ENCODE peak calls at places on chromosomes 6 and 20, in nine cellular contexts. N is IMR-90; K is stimulated activated naive B cell treated with anti-CD40 and anti-IgM and Interleukin-4, amounts not matched to agents 10 μg/mL and 1 μg/mL and 100 μg/mL, for 72 hours; X is ELR; U is AG08395; F is omental fat pad; H is pancreas; Q is stimulated activated naive CD8-positive, alpha-beta T cell treated with anti-CD3 and anti-CD28 coated beads, Interleukin-15, Interleukin-2, amounts not matched to agents 100 U/mL and 50 U/mL, for 24 hours; Z is AG09309. L is an unnamed sample.

GRCh38 chr20:48478806-48479550 is 348.8 kb downstream of the PREX1 start:
- DNase-seq in N (no peak), K (no peak), X (no peak), U (no peak), F (no peak), H (no peak), Q (no peak), Z (no peak), L (no peak)

GRCh38 chr20:33947709-33948295 is 45.9 kb upstream of the RALY start:
- DNase-seq in N (peak; percentile 27), K (peak; percentile 23), X (peak; percentile 78), U (no peak), F (no peak), H (no peak), Q (peak; percentile 62), Z (no peak), L (no peak)

GRCh38 chr20:46330831-46331371 is 22.6 kb upstream of the CDH22 start:
- DNase-seq in N (no peak), K (no peak), X (no peak), U (no peak), F (no peak), H (no peak), Q (no peak), Z (no peak), L (no peak)

GRCh38 chr6:118495639-118496296 is 52.3 kb upstream of the PLN start:
- DNase-seq in N (peak; percentile 70), K (no peak), X (peak; percentile 68), U (no peak), F (no peak), H (no peak), Q (no peak), Z (no peak), L (no peak)

GRCh38 chr6:17045581-17046322 is 56.1 kb upstream of the STMND1 start:
- DNase-seq in N (peak; percentile 69), K (no peak), X (peak; percentile 27), U (peak; percentile 70), F (no peak), H (no peak), Q (no peak), Z (peak; percentile 57), L (no peak)

GRCh38 chr6:98835149-98836024 is 1.0 kb downstream of the POU3F2 start:
- DNase-seq in N (no peak), K (no peak), X (peak; percentile 8), U (no peak), F (peak; percentile 21), H (no peak), Q (peak; percentile 10), Z (no peak), L (no peak)

GRCh38 chr6:6246539-6246938 is 73.9 kb downstream of the F13A1 start:
- DNase-seq in N (no peak), K (no peak), X (no peak), U (no peak), F (no peak), H (no peak), Q (no peak), Z (no peak), L (no peak)

GRCh38 chr20:50708845-50709555 is 17.7 kb upstream of the RIPOR3 start:
- DNase-seq in N (no peak), K (no peak), X (no peak), U (no peak), F (no peak), H (peak; percentile 56), Q (no peak), Z (no peak), L (no peak)

GRCh38 chr20:43187476-43188233 is 2.1 kb downstream of the PTPRT start:
- DNase-seq in N (peak; percentile 44), K (peak; percentile 48), X (peak; percentile 64), U (peak; percentile 85), F (peak; percentile 79), H (peak; percentile 73), Q (peak; percentile 73), Z (peak; percentile 13), L (peak; percentile 51)

GRCh38 chr6:108164537-108164814 is 1.3 kb upstream of the NR2E1 start:
- DNase-seq in N (no peak), K (no peak), X (no peak), U (no peak), F (no peak), H (no peak), Q (no peak), Z (no peak), L (no peak)

GRCh38 chr6:24752503-24752902 is 22.2 kb upstream of the GMNN start:
- DNase-seq in N (no peak), K (no peak), X (no peak), U (no peak), F (no peak), H (no peak), Q (no peak), Z (no peak), L (no peak)

GRCh38 chr6:80094017-80094416 is 12.5 kb upstream of the BCKDHB start:
- DNase-seq in N (peak; percentile 21), K (no peak), X (peak; percentile 54), U (peak; percentile 49), F (no peak), H (no peak), Q (peak; percentile 11), Z (no peak), L (no peak)

GRCh38 chr20:49768204-49769124 is 44.2 kb upstream of the SLC9A8 start:
- DNase-seq in N (peak; percentile 70), K (no peak), X (peak; percentile 53), U (peak; percentile 76), F (peak; percentile 60), H (peak; percentile 27), Q (no peak), Z (peak; percentile 87), L (peak; percentile 90)

GRCh38 chr20:51285684-51286083 is 256.8 kb downstream of the NFATC2 start:
- DNase-seq in N (no peak), K (no peak), X (no peak), U (no peak), F (no peak), H (no peak), Q (no peak), Z (no peak), L (no peak)

GRCh38 chr20:1297486-1297885 is 31.4 kb downstream of the SNPH start:
- DNase-seq in N (no peak), K (no peak), X (no peak), U (no peak), F (no peak), H (no peak), Q (no peak), Z (no peak), L (no peak)

GRCh38 chr6:33505544-33506330 is 51.4 kb downstream of the ZBTB9 start:
- DNase-seq in N (no peak), K (no peak), X (no peak), U (no peak), F (no peak), H (no peak), Q (no peak), Z (no peak), L (no peak)

GRCh38 chr6:146315321-146316254 is 228.0 kb upstream of the RAB32 start:
- DNase-seq in N (no peak), K (no peak), X (peak; percentile 51), U (peak; percentile 11), F (no peak), H (no peak), Q (no peak), Z (no peak), L (no peak)

L was measured in prostate gland.